ENCODE peak calls at places on chromosome 19, in five cellular contexts. Y is IMR-90, J is AG09319, C is BJ, X is A549. E is an unnamed sample.

GRCh38 chr19:58476498-58477015 is 405 bp downstream of the ZNF446 start:
- DNase-seq in X (no peak), J (no peak), Y (no peak), C (no peak), E (no peak)

GRCh38 chr19:13054605-13055212 is 47.9 kb downstream of the LYL1 start:
- DNase-seq in Y (no peak), J (no peak), C (no peak), X (no peak), E (no peak)

GRCh38 chr19:48999481-49000325 is 6.0 kb downstream of the RUVBL2 start:
- DNase-seq in C (no peak), X (peak), J (no peak), Y (peak), E (peak)

GRCh38 chr19:7742991-7743390 is 4.3 kb downstream of the CD209 start:
- DNase-seq in Y (no peak), X (no peak), C (no peak), J (no peak), E (no peak)

GRCh38 chr19:40450664-40451063 is 6.5 kb upstream of the SERTAD3 start:
- DNase-seq in J (no peak), Y (no peak), C (no peak), X (no peak), E (no peak)

GRCh38 chr19:35828694-35829301 is 16.2 kb upstream of the PRODH2 start:
- DNase-seq in C (no peak), Y (peak), J (no peak), X (peak), E (peak)

GRCh38 chr19:16886305-16886880 is 2.4 kb upstream of the F2RL3 start:
- DNase-seq in Y (peak), J (no peak), C (no peak), X (no peak), E (peak)

GRCh38 chr19:52691737-52692136 is 43.1 kb downstream of the ZNF611 start:
- DNase-seq in J (no peak), Y (no peak), X (no peak), C (no peak), E (no peak)

GRCh38 chr19:41298327-41298964 is 11.5 kb upstream of the CCDC97 start:
- DNase-seq in Y (peak), J (peak), C (peak), X (no peak), E (no peak)

GRCh38 chr19:41994994-41995958 is 1.2 kb upstream of the ATP1A3 start:
- DNase-seq in Y (no peak), J (no peak), C (no peak), X (no peak), E (no peak)

GRCh38 chr19:50025022-50025793 is at the start of gene VRK3:
- DNase-seq in C (peak), X (peak), J (peak), Y (peak), E (peak)

GRCh38 chr19:52941941-52942370 is 18.7 kb upstream of the ZNF888 start:
- DNase-seq in X (no peak), J (no peak), Y (peak), C (no peak), E (peak)

GRCh38 chr19:30695171-30695875 is 323.1 kb downstream of the ZNF536 start:
- DNase-seq in X (no peak), Y (no peak), J (no peak), C (no peak), E (no peak)

GRCh38 chr19:15237759-15238638 is 5.8 kb upstream of the EPHX3 start:
- DNase-seq in C (no peak), Y (no peak), X (no peak), J (no peak), E (no peak)

GRCh38 chr19:35704218-35704617 is at the start of gene ZBTB32:
- DNase-seq in C (no peak), X (no peak), Y (peak), J (no peak), E (peak)

GRCh38 chr19:37519890-37520289 is 13.2 kb downstream of the ZNF793 start:
- DNase-seq in X (no peak), J (no peak), C (no peak), Y (peak), E (peak)

GRCh38 chr19:43316591-43317319 is 36.7 kb upstream of the CD177 start:
- DNase-seq in Y (peak), J (no peak), C (no peak), X (peak), E (peak)
- TF ChIP-seq CTCF in Y (peak), J (peak), C (peak), X (peak), E (peak)

DNA sequence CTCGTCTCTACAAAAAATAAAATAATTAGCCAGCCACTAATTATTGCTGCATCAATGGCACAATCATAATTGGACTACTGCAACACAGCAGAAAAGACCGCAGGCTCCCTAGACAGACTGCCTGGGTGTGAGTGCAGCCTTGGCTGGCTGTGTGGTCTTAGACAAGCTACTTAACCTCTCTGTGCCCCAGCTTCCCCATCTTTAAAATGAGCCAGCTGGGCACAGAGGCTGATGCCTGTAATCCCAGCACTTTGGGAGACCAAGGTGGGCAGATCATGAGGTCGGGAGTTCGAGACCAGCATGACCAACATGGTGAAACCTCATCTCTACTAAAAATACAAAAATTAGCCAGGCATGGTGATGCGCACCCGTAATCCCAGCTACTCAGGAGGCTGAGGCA is 19.0 kb downstream of the TEX101 start:
- DNase-seq in C (no peak), Y (no peak), X (no peak), J (no peak), E (no peak)
- TF ChIP-seq CTCF in C (no peak), Y (no peak), X (no peak), J (no peak), E (no peak)

DNA sequence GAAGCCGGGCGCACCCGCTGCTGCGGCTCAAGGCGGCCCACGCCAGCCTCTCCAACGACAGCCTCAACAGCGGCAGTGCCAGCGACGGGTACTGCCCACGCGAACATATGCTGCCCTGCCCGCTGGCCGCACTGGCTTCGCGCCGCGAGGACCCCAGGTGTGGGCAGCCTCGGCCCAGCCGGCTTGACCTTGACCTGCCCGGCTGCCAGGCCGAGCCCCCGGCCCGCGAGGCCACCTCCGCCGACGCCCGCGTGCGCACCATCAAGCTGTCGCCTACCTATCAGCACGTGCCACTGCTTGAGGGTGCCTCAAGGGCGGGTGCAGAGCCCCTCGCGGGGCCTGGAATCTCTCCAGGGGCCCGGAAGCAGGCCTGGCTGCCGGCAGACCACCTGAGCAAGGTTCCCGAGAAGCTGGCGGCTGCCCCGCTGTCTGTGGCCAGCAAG is 13.0 kb downstream of the C19orf25 start:
- DNase-seq in C (no peak), J (no peak), Y (no peak), X (no peak), E (no peak)
- TF ChIP-seq CTCF in C (no peak), J (no peak), Y (no peak), X (no peak), E (no peak)

GRCh38 chr19:20478936-20479335 is 86.6 kb downstream of the ZNF737 start:
- DNase-seq in Y (no peak), J (no peak), C (no peak), X (no peak), E (no peak)
- TF ChIP-seq CTCF in Y (no peak), J (no peak), C (no peak), X (no peak), E (no peak)

GRCh38 chr19:1768248-1768647 is 14.9 kb downstream of the ONECUT3 start:
- DNase-seq in C (no peak), J (no peak), Y (no peak), X (no peak), E (no peak)
- TF ChIP-seq CTCF in C (peak), J (peak), Y (peak), X (no peak), E (peak)

GRCh38 chr19:38725469-38726283 is 18.6 kb downstream of the CAPN12 start:
- DNase-seq in J (no peak), Y (no peak), X (no peak), C (no peak), E (no peak)
- TF ChIP-seq CTCF in J (no peak), Y (no peak), X (no peak), C (no peak), E (no peak)